ENCODE peak calls at places on chromosomes 2 and 18, in four cellular contexts. H, S, U and J are unnamed samples.

GRCh38 chr18:74496508-74497307 is 545 bp downstream of the CNDP2 start:
- DNase-seq in U (peak), S (peak), H (peak), J (peak)

GRCh38 chr18:13647761-13648160 is 78.6 kb downstream of the FAM210A start:
- DNase-seq in U (no peak), S (no peak), H (no peak), J (no peak)

GRCh38 chr2:30149513-30149912 is 2.7 kb downstream of the YPEL5 start:
- DNase-seq in U (no peak), S (no peak), H (no peak), J (no peak)

GRCh38 chr2:70083344-70084156 is 3.7 kb upstream of the PCBP1 start:
- DNase-seq in U (no peak), H (peak), S (no peak), J (peak)

GRCh38 chr2:212727751-212728150 is 189.1 kb upstream of the ERBB4 start:
- DNase-seq in H (no peak), S (no peak), U (no peak), J (no peak)

GRCh38 chr2:31196622-31197021 is 20.7 kb downstream of the CAPN14 start:
- DNase-seq in H (no peak), S (no peak), U (no peak), J (no peak)

GRCh38 chr2:95029898-95030341 is 4.4 kb downstream of the MAL start:
- DNase-seq in U (no peak), S (no peak), H (no peak), J (no peak)

GRCh38 chr2:101827246-101827645 is 129.7 kb downstream of the MAP4K4 start:
- DNase-seq in S (no peak), U (no peak), H (no peak), J (no peak)

GRCh38 chr2:206846331-206846730 is 80.9 kb downstream of the FASTKD2 start:
- DNase-seq in U (no peak), S (no peak), H (no peak), J (no peak)

GRCh38 chr2:19347619-19348562 is 10.5 kb downstream of the OSR1 start:
- DNase-seq in H (peak), U (peak), S (peak), J (peak)
- TF ChIP-seq CTCF in H (no peak), U (no peak), S (peak), J (no peak)

DNA sequence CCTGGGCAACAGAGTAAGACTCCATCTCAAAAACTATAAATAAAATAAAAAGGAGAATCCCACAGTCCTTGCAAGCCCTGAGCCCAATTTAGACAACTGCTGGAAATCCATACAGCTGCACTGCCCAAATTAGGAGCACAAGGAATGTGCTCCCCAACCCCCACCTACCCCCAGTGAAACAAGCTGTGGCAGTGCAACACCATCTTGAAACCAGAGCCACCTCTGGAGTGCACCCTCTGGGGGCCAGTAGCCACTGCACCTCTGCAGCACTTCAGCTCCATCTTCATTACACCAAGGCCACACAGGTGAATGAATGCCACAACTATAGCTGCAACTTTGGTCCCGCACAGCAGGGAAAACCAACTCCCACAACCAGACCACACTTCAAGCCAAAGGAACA is 37.3 kb downstream of the USP34 start:
- DNase-seq in S (no peak), U (no peak), H (no peak), J (no peak)
- TF ChIP-seq CTCF in S (no peak), U (no peak), H (no peak), J (no peak)

GRCh38 chr2:209936106-209936663 is 66.3 kb upstream of the RPE start:
- DNase-seq in H (no peak), U (no peak), S (peak), J (no peak)
- TF ChIP-seq CTCF in H (no peak), U (no peak), S (peak), J (no peak)

DNA sequence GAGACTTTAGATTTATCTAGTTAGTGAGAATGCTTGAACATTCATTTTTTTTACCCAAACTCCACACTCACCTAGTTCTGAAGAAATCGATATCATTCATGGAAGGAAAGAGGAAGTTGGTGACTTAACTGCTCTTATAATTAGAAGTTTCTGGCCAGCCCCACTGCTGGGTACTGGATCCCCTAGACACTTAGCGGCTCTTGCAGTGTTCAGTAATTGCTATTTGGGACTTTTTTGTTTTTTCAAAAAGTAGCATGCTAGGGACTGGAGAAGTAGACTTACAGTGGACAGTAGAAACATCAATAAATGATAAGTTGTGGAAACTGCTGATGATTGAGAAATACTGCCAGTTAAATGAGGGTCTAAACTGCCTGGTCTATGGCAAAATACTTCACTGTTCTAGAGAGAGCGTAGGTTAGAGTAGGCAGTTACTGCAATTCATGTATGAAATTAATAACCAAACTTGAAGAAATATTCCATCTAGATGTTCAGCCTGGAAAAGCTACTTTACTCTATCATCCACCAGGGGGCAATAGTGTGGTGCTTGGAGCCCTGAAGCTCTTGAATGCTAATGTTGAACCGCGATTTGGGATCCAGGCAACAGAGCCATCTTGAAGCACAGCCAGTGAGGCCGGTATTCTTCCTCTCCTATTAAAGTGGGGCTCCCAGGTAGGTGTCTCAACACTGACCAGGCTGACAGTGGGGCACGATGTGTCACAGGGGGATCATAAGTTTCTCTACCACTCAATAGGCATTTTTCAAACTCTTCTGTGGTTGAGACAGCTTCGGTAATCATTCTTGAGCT is 146.1 kb upstream of the SESTD1 start:
- DNase-seq in U (peak), H (no peak), S (peak), J (no peak)
- TF ChIP-seq CTCF in U (no peak), H (peak), S (peak), J (peak)

DNA sequence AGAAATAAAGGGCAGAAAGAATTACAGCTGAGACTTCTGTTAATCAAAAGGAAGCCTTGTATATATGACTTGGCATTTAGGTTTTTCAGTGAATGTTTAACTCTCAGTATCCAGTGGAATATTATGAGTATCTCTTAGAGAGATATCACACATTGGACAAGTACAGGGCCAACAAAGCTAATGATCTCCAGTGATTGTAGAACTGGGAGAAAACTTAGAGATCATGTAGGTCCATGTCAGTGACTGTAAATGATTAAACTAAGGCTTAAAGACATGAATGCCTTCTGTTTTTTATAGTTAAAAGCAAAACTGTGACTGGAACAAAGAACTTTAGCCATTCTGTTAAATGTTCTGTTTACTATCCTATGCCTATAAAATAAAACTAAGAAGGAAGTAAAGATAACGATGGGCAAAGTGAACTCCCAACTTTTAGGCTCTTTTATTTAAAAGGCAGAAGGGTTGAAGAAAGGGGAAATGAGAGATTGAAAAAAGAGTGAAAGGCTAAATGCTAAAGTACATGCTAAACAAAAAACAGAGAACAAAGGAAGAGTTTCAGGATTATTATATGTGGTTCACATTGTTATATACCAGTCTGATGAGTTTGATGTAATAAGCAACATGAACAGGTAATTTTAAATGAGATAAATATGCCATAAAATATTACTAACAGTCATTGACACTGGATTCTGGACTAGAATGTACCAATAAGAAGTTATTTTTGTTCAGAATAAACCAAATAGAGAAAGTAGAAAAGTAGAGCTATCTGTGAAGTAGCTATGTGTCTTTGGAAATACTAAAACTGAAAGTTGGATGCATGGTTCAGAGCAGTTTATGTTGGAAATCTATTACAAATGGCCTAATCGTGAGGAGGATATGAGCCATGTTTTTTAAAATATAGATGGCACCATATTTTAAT is 37.1 kb upstream of the TNFRSF11A start:
- DNase-seq in H (no peak), S (no peak), U (no peak), J (no peak)
- TF ChIP-seq CTCF in H (no peak), S (no peak), U (no peak), J (no peak)